ENCODE peak calls at places on chromosomes 3 and 15, in seven cellular contexts. S is left ventricle myocardium inferior; G is neural progenitor cell; B is H9; L is K562; H is substantia nigra; C is CD8-positive, alpha-beta memory T cell. W is an unnamed sample.

GRCh38 chr3:46979958-46980497 is 562 bp downstream of the NBEAL2 start:
- DNase-seq in S (peak; percentile 36), G (no peak), B (no peak), L (no peak), H (no peak), C (no peak), W (no peak)

GRCh38 chr3:148601766-148602685 is 95.7 kb upstream of the AGTR1 start:
- DNase-seq in S (no peak), G (no peak), B (no peak), L (no peak), H (no peak), C (no peak), W (no peak)

GRCh38 chr15:65512807-65513416 is 4.6 kb downstream of the DPP8 start:
- DNase-seq in S (peak; percentile 50), G (no peak), B (no peak), L (peak; percentile 26), H (no peak), C (peak; percentile 34), W (no peak)

GRCh38 chr3:59829527-59829926 is 779.7 kb upstream of the CFAP20DC start:
- DNase-seq in S (no peak), G (no peak), B (no peak), L (no peak), H (no peak), C (no peak), W (no peak)

GRCh38 chr3:138812806-138813205 is 21.9 kb downstream of the PIK3CB start:
- DNase-seq in S (no peak), G (no peak), B (no peak), L (no peak), H (no peak), C (no peak), W (no peak)

GRCh38 chr3:36679384-36680200 is 84.8 kb downstream of the DCLK3 start:
- DNase-seq in S (no peak), G (no peak), B (no peak), L (no peak), H (no peak), C (no peak), W (no peak)

GRCh38 chr3:107106316-107106715 is 270.9 kb upstream of the CCDC54 start:
- DNase-seq in S (no peak), G (no peak), B (no peak), L (no peak), H (no peak), C (no peak), W (no peak)

GRCh38 chr3:171821778-171822358 is 11.6 kb upstream of the PLD1 start:
- DNase-seq in S (no peak), G (no peak), B (no peak), L (no peak), H (no peak), C (no peak), W (no peak)

GRCh38 chr3:133494469-133494868 is 79.0 kb upstream of the CDV3 start:
- DNase-seq in S (no peak), G (peak; percentile 53), B (peak; percentile 80), L (peak; percentile 36), H (no peak), C (no peak), W (no peak)

GRCh38 chr3:196872316-196872715 is 4.6 kb downstream of the SENP5 start:
- DNase-seq in S (no peak), G (no peak), B (no peak), L (no peak), H (no peak), C (no peak), W (no peak)

GRCh38 chr15:68795298-68795848 is 25.3 kb downstream of the ANP32A start:
- DNase-seq in S (peak; percentile 93), G (peak; percentile 96), B (peak; percentile 94), L (no peak), H (peak; percentile 79), C (no peak), W (peak; percentile 86)

GRCh38 chr15:39300451-39301153 is 280.3 kb upstream of the THBS1 start:
- DNase-seq in S (no peak), G (no peak), B (no peak), L (no peak), H (no peak), C (no peak), W (no peak)
- H3K27ac ChIP-seq in S (no peak overlapping the region), G (no peak overlapping the region), B (no peak overlapping the region), L (no peak overlapping the region), H (no peak overlapping the region), C (no peak overlapping the region), W (peak overlapping the region; percentile 52)

GRCh38 chr3:16137977-16138376 is 36.5 kb upstream of the GALNT15 start:
- DNase-seq in S (no peak), G (no peak), B (no peak), L (no peak), H (no peak), C (no peak), W (no peak)
- H3K27ac ChIP-seq in S (no peak overlapping the region), G (no peak overlapping the region), B (no peak overlapping the region), L (no peak overlapping the region), H (no peak overlapping the region), C (no peak overlapping the region), W (no peak overlapping the region)

GRCh38 chr3:188888321-188889056 is 283.3 kb upstream of the TPRG1 start:
- DNase-seq in S (no peak), G (no peak), B (no peak), L (no peak), H (no peak), C (no peak), W (no peak)
- H3K27ac ChIP-seq in S (peak overlapping the region; percentile 70), G (no peak overlapping the region), B (no peak overlapping the region), L (no peak overlapping the region), H (no peak overlapping the region), C (no peak overlapping the region), W (no peak overlapping the region)

GRCh38 chr3:141056716-141057115 is 5.6 kb downstream of the SPSB4 start:
- DNase-seq in S (no peak), G (peak; percentile 45), B (no peak), L (no peak), H (no peak), C (no peak), W (no peak)

GRCh38 chr3:141055536-141056445 is 4.6 kb downstream of the SPSB4 start:
- DNase-seq in S (no peak), G (no peak), B (no peak), L (no peak), H (no peak), C (no peak), W (no peak)

GRCh38 chr3:141057436-141057835 is 6.3 kb downstream of the SPSB4 start:
- DNase-seq in S (no peak), G (no peak), B (no peak), L (no peak), H (no peak), C (no peak), W (no peak)

GRCh38 chr3:141052570-141053069 is 1.5 kb downstream of the SPSB4 start:
- DNase-seq in S (peak; percentile 43), G (peak; percentile 67), B (peak; percentile 63), L (no peak), H (no peak), C (no peak), W (no peak)

GRCh38 chr3:141055136-141055535 is 4.0 kb downstream of the SPSB4 start:
- DNase-seq in S (no peak), G (no peak), B (no peak), L (no peak), H (no peak), C (no peak), W (no peak)
- H3K27ac ChIP-seq in S (no peak overlapping the region), G (no peak overlapping the region), B (no peak overlapping the region), L (no peak overlapping the region), H (no peak overlapping the region), C (no peak overlapping the region), W (no peak overlapping the region)

DNA sequence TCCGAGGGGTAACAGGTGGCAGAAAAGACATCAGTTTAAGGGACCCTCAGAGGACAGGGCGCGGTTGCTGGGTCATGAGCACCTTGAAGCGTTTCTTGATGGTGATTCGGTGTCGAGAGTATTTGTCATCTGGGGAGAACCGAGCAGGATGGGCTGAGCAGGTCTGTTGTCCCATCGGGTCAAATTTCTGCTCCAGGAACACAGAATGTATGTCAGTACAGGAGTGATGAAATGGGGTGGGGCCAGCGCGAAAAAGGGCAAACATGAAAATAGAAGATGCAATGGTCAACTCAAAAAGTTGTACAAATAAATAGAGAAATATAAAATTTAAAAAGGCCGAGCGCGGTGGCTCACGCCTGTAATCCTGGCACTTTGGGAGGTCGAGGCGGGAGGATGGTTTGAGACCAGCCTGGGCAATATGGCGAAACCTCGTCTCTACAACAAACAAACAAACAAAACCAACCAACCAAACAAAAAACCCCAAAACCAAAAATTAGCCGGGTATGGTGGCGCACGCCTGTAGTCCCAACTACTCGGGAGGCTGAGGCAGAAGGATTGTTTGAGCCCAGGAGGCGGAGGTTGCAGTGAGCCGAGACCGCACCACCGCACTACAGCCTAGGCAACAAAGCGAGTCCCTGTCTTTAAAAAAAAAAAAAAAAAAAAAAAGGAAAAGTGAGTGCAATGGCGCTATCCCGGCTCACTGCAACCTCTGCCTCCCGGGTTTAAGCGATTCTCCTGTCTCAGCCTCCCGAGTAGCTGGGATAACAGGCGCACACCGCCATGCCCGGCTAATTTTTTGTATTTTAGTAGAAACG is 807 bp downstream of the NOP10 start:
- DNase-seq in S (no peak), G (no peak), B (no peak), L (no peak), H (no peak), C (no peak), W (no peak)
- H3K27ac ChIP-seq in S (peak overlapping the region; percentile 95), G (no peak overlapping the region), B (no peak overlapping the region), L (peak overlapping the region; percentile 97), H (peak overlapping the region; percentile 31), C (peak overlapping the region; percentile 79), W (peak overlapping the region; percentile 93)

DNA sequence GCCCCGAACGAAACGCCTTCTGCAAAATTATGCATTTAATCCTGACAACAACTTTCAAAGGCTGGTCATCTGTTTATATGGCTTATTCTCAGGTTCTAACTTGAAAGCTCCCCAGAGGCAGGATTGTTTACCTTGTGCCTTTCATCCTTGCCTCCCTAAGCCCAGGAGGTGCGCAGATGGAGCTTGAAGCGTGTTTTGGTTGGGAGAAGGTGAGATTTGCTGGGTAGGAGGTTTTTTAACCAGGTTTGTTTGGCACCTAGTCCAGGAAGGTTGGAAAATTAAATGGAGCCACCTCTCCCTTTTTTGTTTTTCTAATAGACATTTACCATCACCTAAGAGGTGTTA is 675 bp downstream of the TSEN2 start:
- DNase-seq in S (no peak), G (peak; percentile 25), B (no peak), L (no peak), H (no peak), C (no peak), W (no peak)
- H3K27ac ChIP-seq in S (peak overlapping the region; percentile 87), G (no peak overlapping the region), B (no peak overlapping the region), L (peak overlapping the region; percentile 84), H (peak overlapping the region; percentile 90), C (peak overlapping the region; percentile 72), W (peak overlapping the region; percentile 48)

W was measured in epithelial cell of prostate.